ENCODE peak calls at places on chromosomes 5 and 9, in four cellular contexts. J is substantia nigra, G is HEK293T, P is GF-D8. O is an unnamed sample.

GRCh38 chr9:136197372-136197875 is 7.5 kb downstream of the LHX3 start:
- DNase-seq in J (no peak), G (no peak), P (no peak), O (no peak)

GRCh38 chr5:67375606-67376005 is 179.0 kb upstream of the CD180 start:
- DNase-seq in P (no peak), J (no peak), G (no peak), O (no peak)

GRCh38 chr5:158978061-158978745 is 121.5 kb downstream of the EBF1 start:
- DNase-seq in P (no peak), G (no peak), J (no peak), O (no peak)

GRCh38 chr9:89448381-89448780 is 49.5 kb downstream of the SEMA4D start:
- DNase-seq in G (no peak), J (peak), P (no peak), O (no peak)

GRCh38 chr9:112555091-112555643 is 68.5 kb downstream of the KIAA1958 start:
- DNase-seq in P (no peak), J (no peak), G (no peak), O (no peak)

GRCh38 chr5:133400831-133401351 is 211.4 kb downstream of the FSTL4 start:
- DNase-seq in G (no peak), P (no peak), J (no peak), O (no peak)

GRCh38 chr5:33936004-33936380 is 194 bp upstream of the RXFP3 start:
- DNase-seq in J (peak), P (no peak), G (peak), O (no peak)

GRCh38 chr9:28051559-28051958 is 478.3 kb upstream of the C9orf72 start:
- DNase-seq in P (no peak), J (no peak), G (no peak), O (no peak)

GRCh38 chr5:96582343-96582742 is 79.8 kb upstream of the CAST start:
- DNase-seq in G (peak), J (no peak), P (no peak), O (no peak)

GRCh38 chr9:130884542-130885421 is 11.8 kb downstream of the QRFP start:
- DNase-seq in G (no peak), J (peak), P (no peak), O (peak)

GRCh38 chr9:121811140-121811539 is 159.7 kb downstream of the DAB2IP start:
- DNase-seq in G (no peak), J (no peak), P (no peak), O (no peak)

GRCh38 chr5:75140277-75140676 is 87.9 kb upstream of the GCNT4 start:
- DNase-seq in J (no peak), G (no peak), P (no peak), O (no peak)

GRCh38 chr9:37992924-37993349 is 76.1 kb downstream of the SHB start:
- DNase-seq in G (no peak), J (peak), P (peak), O (no peak)

GRCh38 chr5:88666761-88667186 is 216.2 kb downstream of the MEF2C start:
- DNase-seq in J (no peak), P (no peak), G (no peak), O (no peak)

GRCh38 chr5:174581483-174581882 is 142.9 kb upstream of the MSX2 start:
- DNase-seq in P (no peak), G (peak), J (peak), O (no peak)

GRCh38 chr9:5052858-5053257 is 67.8 kb downstream of the JAK2 start:
- DNase-seq in J (no peak), P (no peak), G (no peak), O (no peak)

GRCh38 chr5:154818459-154819116 is 31.8 kb downstream of the FAXDC2 start:
- DNase-seq in J (no peak), P (no peak), G (no peak), O (no peak)

GRCh38 chr9:129111762-129112151 is 542 bp downstream of the PTPA start:
- DNase-seq in G (peak), J (peak), P (no peak), O (no peak)

GRCh38 chr5:98529321-98529720 is 244.1 kb upstream of the RGMB start:
- DNase-seq in G (no peak), J (no peak), P (no peak), O (no peak)

GRCh38 chr5:153959134-153959957 is 79.4 kb downstream of the FAM114A2 start:
- DNase-seq in G (no peak), J (no peak), P (no peak), O (no peak)

GRCh38 chr9:90124961-90125360 is 517.7 kb downstream of the DIRAS2 start:
- DNase-seq in G (no peak), J (no peak), P (no peak), O (no peak)

GRCh38 chr5:83253731-83254130 is 176.4 kb downstream of the XRCC4 start:
- DNase-seq in J (peak), P (no peak), G (no peak), O (no peak)

GRCh38 chr9:97559111-97559514 is 57.6 kb downstream of the TMOD1 start:
- DNase-seq in P (no peak), J (no peak), G (no peak), O (no peak)

GRCh38 chr5:120621339-120621738 is 157.2 kb downstream of the PRR16 start:
- DNase-seq in G (no peak), P (no peak), J (no peak), O (no peak)

GRCh38 chr5:172004824-172005237 is 1.6 kb downstream of the FBXW11 start:
- DNase-seq in G (no peak), J (no peak), P (no peak), O (no peak)

GRCh38 chr5:9786378-9787360 is 156.5 kb upstream of the TAS2R1 start:
- DNase-seq in J (no peak), G (no peak), P (no peak), O (no peak)

GRCh38 chr5:179906294-179906794 is 1.4 kb downstream of the TBC1D9B start:
- DNase-seq in G (no peak), J (no peak), P (peak), O (no peak)

GRCh38 chr9:91824591-91825339 is 125.3 kb downstream of the ROR2 start:
- DNase-seq in G (no peak), J (no peak), P (no peak), O (peak)

GRCh38 chr9:108473209-108474112 is 382.3 kb downstream of the ACTL7B start:
- DNase-seq in P (no peak), J (no peak), G (no peak), O (no peak)

GRCh38 chr9:117903453-117903852 is 199.2 kb downstream of the TLR4 start:
- DNase-seq in J (no peak), G (no peak), P (no peak), O (no peak)

GRCh38 chr9:35075358-35075757 is 2.9 kb upstream of the VCP start:
- DNase-seq in J (no peak), G (no peak), P (no peak), O (peak)

GRCh38 chr9:116372081-116372673 is 218.6 kb downstream of the PAPPA start:
- DNase-seq in G (no peak), J (no peak), P (no peak), O (no peak)

GRCh38 chr5:164763211-164763610 is 1257.8 kb downstream of the MAT2B start:
- DNase-seq in J (no peak), G (no peak), P (no peak), O (no peak)

GRCh38 chr5:102867999-102868662 is 113.0 kb downstream of the PAM start:
- DNase-seq in G (no peak), J (no peak), P (no peak), O (no peak)

GRCh38 chr5:75616286-75616810 is 5.1 kb downstream of the ANKDD1B start:
- DNase-seq in J (no peak), P (no peak), G (peak), O (no peak)

GRCh38 chr5:115490601-115491000 is 54.0 kb downstream of the FEM1C start:
- DNase-seq in J (no peak), P (no peak), G (no peak), O (no peak)